ENCODE peak calls at places on chromosomes 6 and 20, in nine cellular contexts. P, A, L, V, Q, O, F, X and R are unnamed samples.

GRCh38 chr6:14900919-14901318 is 344.9 kb upstream of the JARID2 start:
- DNase-seq in P (no peak), A (no peak), L (no peak), V (no peak), Q (no peak), O (no peak), F (no peak), X (no peak), R (no peak)

GRCh38 chr6:130672153-130672552 is 155.1 kb upstream of the SMLR1 start:
- DNase-seq in P (no peak), A (no peak), L (no peak), V (no peak), Q (no peak), O (no peak), F (no peak), X (no peak), R (no peak)

GRCh38 chr20:44858959-44859358 is 26.5 kb upstream of the YWHAB start:
- DNase-seq in P (no peak), A (no peak), L (peak; percentile 14), V (no peak), Q (no peak), O (peak; percentile 37), F (no peak), X (no peak), R (no peak)

GRCh38 chr6:10194816-10195639 is 219.8 kb downstream of the TFAP2A start:
- DNase-seq in P (no peak), A (no peak), L (no peak), V (no peak), Q (no peak), O (no peak), F (no peak), X (no peak), R (no peak)

GRCh38 chr6:4258733-4259132 is 123.4 kb upstream of the ECI2 start:
- DNase-seq in P (no peak), A (no peak), L (no peak), V (no peak), Q (no peak), O (no peak), F (no peak), X (no peak), R (no peak)

GRCh38 chr6:9537381-9537780 is 877.5 kb downstream of the TFAP2A start:
- DNase-seq in P (no peak), A (peak; percentile 64), L (no peak), V (no peak), Q (no peak), O (peak; percentile 7), F (peak; percentile 29), X (no peak), R (no peak)

GRCh38 chr6:144888621-144889020 is 603.5 kb downstream of the UTRN start:
- DNase-seq in P (no peak), A (no peak), L (no peak), V (no peak), Q (no peak), O (no peak), F (no peak), X (no peak), R (no peak)

GRCh38 chr6:72811971-72812421 is 190.1 kb downstream of the KCNQ5 start:
- DNase-seq in P (no peak), A (peak; percentile 47), L (peak; percentile 49), V (no peak), Q (no peak), O (peak; percentile 17), F (peak; percentile 25), X (no peak), R (no peak)

GRCh38 chr6:22049002-22049401 is 247.8 kb downstream of the PRL start:
- DNase-seq in P (no peak), A (no peak), L (no peak), V (no peak), Q (no peak), O (no peak), F (no peak), X (no peak), R (no peak)

GRCh38 chr20:51457281-51457932 is 85.1 kb downstream of the NFATC2 start:
- DNase-seq in P (no peak), A (no peak), L (peak; percentile 88), V (peak; percentile 15), Q (no peak), O (peak; percentile 98), F (peak; percentile 89), X (peak; percentile 72), R (no peak)

GRCh38 chr6:128209771-128210170 is 308.9 kb upstream of the THEMIS start:
- DNase-seq in P (no peak), A (peak; percentile 57), L (peak; percentile 69), V (no peak), Q (no peak), O (peak; percentile 93), F (no peak), X (no peak), R (no peak)

GRCh38 chr20:53371216-53371615 is 222.4 kb downstream of the ZNF217 start:
- DNase-seq in P (no peak), A (no peak), L (no peak), V (no peak), Q (no peak), O (no peak), F (no peak), X (no peak), R (no peak)

GRCh38 chr20:40251284-40251932 is 437.6 kb downstream of the MAFB start:
- DNase-seq in P (no peak), A (no peak), L (peak; percentile 50), V (no peak), Q (no peak), O (peak; percentile 73), F (peak; percentile 37), X (peak; percentile 79), R (no peak)

GRCh38 chr20:33653218-33653899 is 8.8 kb upstream of the C20orf144 start:
- DNase-seq in P (peak; percentile 28), A (no peak), L (peak; percentile 72), V (no peak), Q (no peak), O (peak; percentile 74), F (peak; percentile 84), X (peak; percentile 93), R (no peak)

GRCh38 chr20:49786671-49787370 is 25.8 kb upstream of the SLC9A8 start:
- DNase-seq in P (no peak), A (no peak), L (no peak), V (no peak), Q (no peak), O (no peak), F (no peak), X (peak; percentile 30), R (no peak)

GRCh38 chr6:13194852-13195251 is 133.5 kb downstream of the TBC1D7 start:
- DNase-seq in P (no peak), A (peak; percentile 28), L (peak; percentile 76), V (no peak), Q (peak; percentile 43), O (peak; percentile 69), F (peak; percentile 13), X (peak; percentile 59), R (no peak)

GRCh38 chr6:28719275-28719940 is 193.7 kb downstream of the GPX5 start:
- DNase-seq in P (no peak), A (no peak), L (peak; percentile 67), V (no peak), Q (no peak), O (no peak), F (peak; percentile 23), X (peak; percentile 14), R (no peak)

GRCh38 chr6:133553652-133554051 is 312.5 kb downstream of the EYA4 start:
- DNase-seq in P (no peak), A (no peak), L (peak; percentile 76), V (peak; percentile 9), Q (no peak), O (peak; percentile 46), F (peak; percentile 61), X (peak; percentile 78), R (no peak)

GRCh38 chr6:104402572-104402971 is 457.1 kb downstream of the HACE1 start:
- DNase-seq in P (no peak), A (no peak), L (no peak), V (no peak), Q (no peak), O (no peak), F (no peak), X (no peak), R (no peak)

GRCh38 chr6:136723780-136724179 is 68.5 kb downstream of the MAP3K5 start:
- DNase-seq in P (peak; percentile 16), A (no peak), L (no peak), V (peak; percentile 26), Q (no peak), O (peak; percentile 28), F (peak; percentile 33), X (peak; percentile 47), R (peak; percentile 6)

GRCh38 chr6:11589261-11589660 is 51.7 kb downstream of the TMEM170B start:
- DNase-seq in P (no peak), A (no peak), L (no peak), V (no peak), Q (no peak), O (no peak), F (no peak), X (no peak), R (no peak)

GRCh38 chr20:51660741-51661608 is 107.2 kb downstream of the ATP9A start:
- DNase-seq in P (no peak), A (peak; percentile 84), L (peak; percentile 97), V (no peak), Q (no peak), O (peak; percentile 100), F (no peak), X (peak; percentile 50), R (no peak)

GRCh38 chr6:147742445-147742844 is 234.0 kb downstream of the SAMD5 start:
- DNase-seq in P (no peak), A (no peak), L (no peak), V (no peak), Q (no peak), O (no peak), F (no peak), X (peak; percentile 12), R (no peak)